ENCODE peak calls at places on chromosomes 4 and X, in four cellular contexts. A is NCI-H69, O is HCEC 1CT, X is T-helper 9 cell. P is an unnamed sample.

GRCh38 chr4:113878718-113879117 is 100.7 kb downstream of the ARSJ start:
- DNase-seq in X (no peak), O (peak), A (peak), P (peak)

GRCh38 chr4:127880764-127881564 is at the start of gene PLK4:
- DNase-seq in O (peak), X (peak), A (peak), P (peak)

GRCh38 chrX:3286196-3286920 is 60.1 kb downstream of the MXRA5 start:
- DNase-seq in X (no peak), A (no peak), O (peak), P (no peak)

GRCh38 chrX:45515262-45516215 is 314.9 kb upstream of the DIPK2B start:
- DNase-seq in O (peak), X (peak), A (peak), P (no peak)

GRCh38 chr4:102350634-102351033 is 5.4 kb upstream of the SLC39A8 start:
- DNase-seq in O (no peak), X (no peak), A (no peak), P (no peak)

GRCh38 chr4:182724414-182724813 is 192.8 kb downstream of the DCTD start:
- DNase-seq in A (peak), X (no peak), O (peak), P (no peak)

GRCh38 chr4:71259911-71260331 is 78.9 kb upstream of the SLC4A4 start:
- DNase-seq in X (no peak), O (no peak), A (no peak), P (no peak)

GRCh38 chrX:146224442-146224841 is 406.8 kb downstream of the SLITRK2 start:
- DNase-seq in A (no peak), X (no peak), O (no peak), P (no peak)

GRCh38 chr4:42638276-42638675 is 18.6 kb downstream of the ATP8A1 start:
- DNase-seq in A (no peak), O (no peak), X (no peak), P (no peak)

GRCh38 chr4:185205697-185206342 is 2.0 kb upstream of the CFAP97 start:
- DNase-seq in X (no peak), O (no peak), A (no peak), P (no peak)

GRCh38 chr4:17414392-17414791 is 97.5 kb downstream of the QDPR start:
- DNase-seq in O (no peak), A (no peak), X (no peak), P (no peak)

GRCh38 chr4:98932539-98932938 is 3.6 kb upstream of the EIF4E start:
- DNase-seq in A (no peak), X (no peak), O (peak), P (no peak)

P was measured in iPS DF 6.9.